ENCODE peak calls at places on chromosome 3, in ten cellular contexts. One of them, this sample, is unnamed.

GRCh38 chr3:157823050-157823449 is 283.2 kb downstream of the SHOX2 start:
- DNase-seq in naive thymus-derived CD4-positive, alpha-beta T cell: no peak
- DNase-seq in mucosa of gallbladder: no peak
- DNase-seq in fibroblast of the aortic adventitia: no peak
- DNase-seq in CD8-positive, alpha-beta memory T cell: no peak
- DNase-seq in left colon: no peak
- DNase-seq in neural progenitor cell: no peak
- DNase-seq in germinal center: no peak
- DNase-seq in nephron progenitor cell: no peak
- DNase-seq in BE2C: no peak
- DNase-seq in this sample: no peak

GRCh38 chr3:73399106-73399505 is 225.6 kb downstream of the PDZRN3 start:
- DNase-seq in mucosa of gallbladder: no peak
- DNase-seq in BE2C: no peak
- DNase-seq in germinal center: no peak
- DNase-seq in fibroblast of the aortic adventitia: peak
- DNase-seq in left colon: no peak
- DNase-seq in nephron progenitor cell: no peak
- DNase-seq in neural progenitor cell: no peak
- DNase-seq in CD8-positive, alpha-beta memory T cell: no peak
- DNase-seq in naive thymus-derived CD4-positive, alpha-beta T cell: no peak
- DNase-seq in this sample: no peak

GRCh38 chr3:168813261-168813660 is 717.5 kb upstream of the GOLIM4 start:
- DNase-seq in CD8-positive, alpha-beta memory T cell: no peak
- DNase-seq in neural progenitor cell: peak
- DNase-seq in germinal center: no peak
- DNase-seq in BE2C: no peak
- DNase-seq in naive thymus-derived CD4-positive, alpha-beta T cell: no peak
- DNase-seq in fibroblast of the aortic adventitia: no peak
- DNase-seq in nephron progenitor cell: no peak
- DNase-seq in left colon: no peak
- DNase-seq in mucosa of gallbladder: no peak
- DNase-seq in this sample: no peak

GRCh38 chr3:89380006-89380405 is 272.6 kb downstream of the EPHA3 start:
- DNase-seq in CD8-positive, alpha-beta memory T cell: no peak
- DNase-seq in mucosa of gallbladder: no peak
- DNase-seq in naive thymus-derived CD4-positive, alpha-beta T cell: no peak
- DNase-seq in fibroblast of the aortic adventitia: peak
- DNase-seq in neural progenitor cell: no peak
- DNase-seq in nephron progenitor cell: no peak
- DNase-seq in left colon: no peak
- DNase-seq in germinal center: no peak
- DNase-seq in BE2C: no peak
- DNase-seq in this sample: no peak

GRCh38 chr3:112481342-112481870 is 17.9 kb downstream of the BTLA start:
- DNase-seq in BE2C: no peak
- DNase-seq in naive thymus-derived CD4-positive, alpha-beta T cell: no peak
- DNase-seq in germinal center: no peak
- DNase-seq in mucosa of gallbladder: no peak
- DNase-seq in fibroblast of the aortic adventitia: no peak
- DNase-seq in nephron progenitor cell: no peak
- DNase-seq in CD8-positive, alpha-beta memory T cell: no peak
- DNase-seq in neural progenitor cell: no peak
- DNase-seq in left colon: no peak
- DNase-seq in this sample: no peak

GRCh38 chr3:131081224-131081623 is 54.5 kb downstream of the NEK11 start:
- DNase-seq in nephron progenitor cell: no peak
- DNase-seq in fibroblast of the aortic adventitia: peak
- DNase-seq in germinal center: no peak
- DNase-seq in left colon: no peak
- DNase-seq in neural progenitor cell: no peak
- DNase-seq in mucosa of gallbladder: no peak
- DNase-seq in naive thymus-derived CD4-positive, alpha-beta T cell: no peak
- DNase-seq in BE2C: no peak
- DNase-seq in CD8-positive, alpha-beta memory T cell: no peak
- DNase-seq in this sample: no peak

GRCh38 chr3:193857996-193858395 is 265.0 kb downstream of the OPA1 start:
- DNase-seq in fibroblast of the aortic adventitia: peak
- DNase-seq in germinal center: no peak
- DNase-seq in neural progenitor cell: no peak
- DNase-seq in CD8-positive, alpha-beta memory T cell: no peak
- DNase-seq in left colon: no peak
- DNase-seq in naive thymus-derived CD4-positive, alpha-beta T cell: no peak
- DNase-seq in BE2C: no peak
- DNase-seq in mucosa of gallbladder: no peak
- DNase-seq in nephron progenitor cell: no peak
- DNase-seq in this sample: no peak

GRCh38 chr3:25664066-25664809 is 469 bp downstream of the TOP2B start:
- DNase-seq in germinal center: peak
- DNase-seq in CD8-positive, alpha-beta memory T cell: peak
- DNase-seq in nephron progenitor cell: peak
- DNase-seq in left colon: peak
- DNase-seq in fibroblast of the aortic adventitia: peak
- DNase-seq in neural progenitor cell: peak
- DNase-seq in BE2C: peak
- DNase-seq in mucosa of gallbladder: peak
- DNase-seq in naive thymus-derived CD4-positive, alpha-beta T cell: peak
- DNase-seq in this sample: peak

GRCh38 chr3:197285557-197285956 is 12.9 kb downstream of the DLG1 start:
- DNase-seq in nephron progenitor cell: no peak
- DNase-seq in naive thymus-derived CD4-positive, alpha-beta T cell: no peak
- DNase-seq in CD8-positive, alpha-beta memory T cell: no peak
- DNase-seq in germinal center: no peak
- DNase-seq in fibroblast of the aortic adventitia: no peak
- DNase-seq in neural progenitor cell: no peak
- DNase-seq in left colon: no peak
- DNase-seq in BE2C: no peak
- DNase-seq in mucosa of gallbladder: no peak
- DNase-seq in this sample: no peak

GRCh38 chr3:4749567-4750002 is 229.7 kb upstream of the BHLHE40 start:
- DNase-seq in left colon: no peak
- DNase-seq in CD8-positive, alpha-beta memory T cell: no peak
- DNase-seq in germinal center: no peak
- DNase-seq in BE2C: no peak
- DNase-seq in nephron progenitor cell: no peak
- DNase-seq in naive thymus-derived CD4-positive, alpha-beta T cell: no peak
- DNase-seq in fibroblast of the aortic adventitia: no peak
- DNase-seq in neural progenitor cell: no peak
- DNase-seq in mucosa of gallbladder: no peak
- DNase-seq in this sample: no peak

GRCh38 chr3:195715583-195716266 is 5.1 kb upstream of the MUC20 start:
- DNase-seq in left colon: peak
- DNase-seq in germinal center: no peak
- DNase-seq in neural progenitor cell: no peak
- DNase-seq in mucosa of gallbladder: peak
- DNase-seq in nephron progenitor cell: no peak
- DNase-seq in fibroblast of the aortic adventitia: peak
- DNase-seq in CD8-positive, alpha-beta memory T cell: no peak
- DNase-seq in BE2C: no peak
- DNase-seq in naive thymus-derived CD4-positive, alpha-beta T cell: no peak
- DNase-seq in this sample: no peak

GRCh38 chr3:87000940-87001339 is 10.0 kb upstream of the VGLL3 start:
- DNase-seq in CD8-positive, alpha-beta memory T cell: no peak
- DNase-seq in fibroblast of the aortic adventitia: no peak
- DNase-seq in neural progenitor cell: no peak
- DNase-seq in left colon: no peak
- DNase-seq in nephron progenitor cell: no peak
- DNase-seq in mucosa of gallbladder: no peak
- DNase-seq in germinal center: no peak
- DNase-seq in naive thymus-derived CD4-positive, alpha-beta T cell: no peak
- DNase-seq in BE2C: no peak
- DNase-seq in this sample: no peak

GRCh38 chr3:35322070-35322469 is 317.3 kb upstream of the ARPP21 start:
- DNase-seq in mucosa of gallbladder: no peak
- DNase-seq in germinal center: no peak
- DNase-seq in fibroblast of the aortic adventitia: peak
- DNase-seq in naive thymus-derived CD4-positive, alpha-beta T cell: no peak
- DNase-seq in CD8-positive, alpha-beta memory T cell: no peak
- DNase-seq in BE2C: no peak
- DNase-seq in left colon: no peak
- DNase-seq in nephron progenitor cell: no peak
- DNase-seq in neural progenitor cell: no peak
- DNase-seq in this sample: no peak

This sample was measured in CD14-positive monocyte.